ENCODE peak calls at places on chromosome 10, in six cellular contexts. R is iPS-NIHi11, D is SK-MEL-5, N is amniotic stem cell, C is mesenteric fat pad, Y is left ventricle myocardium superior. M is an unnamed sample.

GRCh38 chr10:123687758-123688157 is 21.6 kb downstream of the GPR26 start:
- DNase-seq in R (peak; percentile 51), D (peak; percentile 49), N (no peak), C (peak; percentile 59), Y (no peak), M (no peak)

GRCh38 chr10:77463499-77463898 is 174.1 kb downstream of the KCNMA1 start:
- DNase-seq in R (no peak), D (no peak), N (no peak), C (no peak), Y (no peak), M (no peak)

GRCh38 chr10:56551037-56551436 is 190.0 kb upstream of the ZWINT start:
- DNase-seq in R (no peak), D (no peak), N (no peak), C (no peak), Y (no peak), M (no peak)

GRCh38 chr10:17109475-17110207 is 20.0 kb downstream of the CUBN start:
- DNase-seq in R (no peak), D (peak; percentile 45), N (peak; percentile 36), C (no peak), Y (no peak), M (peak; percentile 67)

GRCh38 chr10:84837041-84837766 is 508.8 kb downstream of the CCSER2 start:
- DNase-seq in R (no peak), D (no peak), N (no peak), C (no peak), Y (peak; percentile 55), M (no peak)

GRCh38 chr10:116272497-116273221 is at the start of gene GFRA1:
- DNase-seq in R (peak; percentile 83), D (no peak), N (no peak), C (peak; percentile 91), Y (peak; percentile 48), M (no peak)

GRCh38 chr10:34327184-34327583 is 487.9 kb downstream of the PARD3 start:
- DNase-seq in R (no peak), D (no peak), N (no peak), C (no peak), Y (no peak), M (no peak)

GRCh38 chr10:60827791-60828488 is 49.7 kb downstream of the CDK1 start:
- DNase-seq in R (peak; percentile 38), D (no peak), N (no peak), C (no peak), Y (no peak), M (peak; percentile 67)

GRCh38 chr10:94725871-94726270 is 36.6 kb upstream of the CYP2C19 start:
- DNase-seq in R (no peak), D (no peak), N (no peak), C (no peak), Y (no peak), M (no peak)

GRCh38 chr10:1660386-1660785 is 76.9 kb downstream of the ADARB2 start:
- DNase-seq in R (no peak), D (no peak), N (no peak), C (peak; percentile 60), Y (no peak), M (no peak)

GRCh38 chr10:91090761-91091529 is 129.5 kb upstream of the PCGF5 start:
- DNase-seq in R (no peak), D (peak; percentile 32), N (no peak), C (no peak), Y (no peak), M (no peak)

GRCh38 chr10:29169021-29169420 is 119.8 kb upstream of the LYZL1 start:
- DNase-seq in R (no peak), D (peak; percentile 91), N (no peak), C (no peak), Y (no peak), M (peak; percentile 82)

GRCh38 chr10:17244712-17245365 is 16.8 kb downstream of the VIM start:
- DNase-seq in R (no peak), D (no peak), N (no peak), C (no peak), Y (no peak), M (no peak)

GRCh38 chr10:69645296-69645665 is 15.2 kb downstream of the FAM241B start:
- DNase-seq in R (no peak), D (no peak), N (no peak), C (peak; percentile 69), Y (no peak), M (no peak)

GRCh38 chr10:92119340-92119739 is 171.5 kb downstream of the CPEB3 start:
- DNase-seq in R (no peak), D (no peak), N (no peak), C (no peak), Y (no peak), M (no peak)

GRCh38 chr10:133127291-133128125 is 32.5 kb upstream of the KNDC1 start:
- DNase-seq in R (peak; percentile 82), D (peak; percentile 47), N (no peak), C (peak; percentile 60), Y (peak; percentile 17), M (peak; percentile 25)

GRCh38 chr10:48656928-48657327 is 27.7 kb upstream of the WDFY4 start:
- DNase-seq in R (no peak), D (no peak), N (no peak), C (no peak), Y (no peak), M (no peak)

GRCh38 chr10:14329609-14330246 is 996 bp downstream of the FRMD4A start:
- DNase-seq in R (peak; percentile 35), D (no peak), N (no peak), C (no peak), Y (no peak), M (no peak)

GRCh38 chr10:102517553-102517952 is 13.8 kb downstream of the SUFU start:
- DNase-seq in R (no peak), D (no peak), N (no peak), C (peak; percentile 33), Y (no peak), M (no peak)

GRCh38 chr10:63633677-63634487 is 112.7 kb downstream of the REEP3 start:
- DNase-seq in R (peak; percentile 43), D (peak; percentile 68), N (no peak), C (no peak), Y (no peak), M (no peak)

GRCh38 chr10:52742723-52743122 is 29.9 kb downstream of the MBL2 start:
- DNase-seq in R (no peak), D (no peak), N (no peak), C (no peak), Y (no peak), M (peak; percentile 27)

GRCh38 chr10:13769926-13770325 is 183.2 kb downstream of the PRPF18 start:
- DNase-seq in R (no peak), D (peak; percentile 99), N (peak; percentile 59), C (no peak), Y (no peak), M (peak; percentile 89)

GRCh38 chr10:126616737-126617136 is 53.8 kb downstream of the C10orf90 start:
- DNase-seq in R (no peak), D (no peak), N (no peak), C (no peak), Y (no peak), M (no peak)

GRCh38 chr10:14397069-14397468 is 66.3 kb upstream of the FRMD4A start:
- DNase-seq in R (peak; percentile 21), D (peak; percentile 47), N (peak; percentile 73), C (no peak), Y (peak; percentile 83), M (peak; percentile 90)

GRCh38 chr10:46223626-46224413 is 63.0 kb upstream of the ANTXRL start:
- DNase-seq in R (no peak), D (no peak), N (no peak), C (no peak), Y (no peak), M (no peak)

GRCh38 chr10:99930731-99931550 is 78.8 kb downstream of the DNMBP start:
- DNase-seq in R (peak; percentile 75), D (no peak), N (no peak), C (no peak), Y (no peak), M (no peak)

GRCh38 chr10:97647556-97647955 is 7.1 kb downstream of the PI4K2A start:
- DNase-seq in R (no peak), D (peak; percentile 81), N (no peak), C (no peak), Y (no peak), M (peak; percentile 63)

GRCh38 chr10:89706011-89706410 is 4.6 kb downstream of the KIF20B start:
- DNase-seq in R (no peak), D (peak; percentile 3), N (no peak), C (no peak), Y (no peak), M (no peak)

GRCh38 chr10:92328999-92329398 is 38.0 kb downstream of the MARCHF5 start:
- DNase-seq in R (no peak), D (no peak), N (no peak), C (no peak), Y (no peak), M (no peak)

GRCh38 chr10:125531470-125531869 is 151.5 kb downstream of the TEX36 start:
- DNase-seq in R (peak; percentile 44), D (no peak), N (no peak), C (no peak), Y (no peak), M (no peak)

GRCh38 chr10:92304061-92304460 is 13.1 kb downstream of the MARCHF5 start:
- DNase-seq in R (no peak), D (no peak), N (no peak), C (no peak), Y (no peak), M (no peak)

GRCh38 chr10:49312291-49312869 is 13.4 kb downstream of the C10orf71 start:
- DNase-seq in R (no peak), D (no peak), N (no peak), C (peak; percentile 28), Y (no peak), M (no peak)

GRCh38 chr10:8331387-8331786 is 276.9 kb downstream of the GATA3 start:
- DNase-seq in R (no peak), D (no peak), N (no peak), C (no peak), Y (no peak), M (no peak)

GRCh38 chr10:12602557-12602956 is 253.2 kb downstream of the CAMK1D start:
- DNase-seq in R (no peak), D (no peak), N (no peak), C (no peak), Y (no peak), M (no peak)

GRCh38 chr10:80603516-80603915 is 65.8 kb downstream of the SH2D4B start:
- DNase-seq in R (no peak), D (no peak), N (no peak), C (peak; percentile 89), Y (no peak), M (no peak)

GRCh38 chr10:22761569-22762220 is 47.3 kb upstream of the PIP4K2A start:
- DNase-seq in R (no peak), D (peak; percentile 32), N (no peak), C (no peak), Y (no peak), M (no peak)

M was measured in COLO829.